ENCODE peak calls at places on chromosomes 3 and 15, in four cellular contexts. J is A673, O is foreskin fibroblast, D is MM.1S. C is an unnamed sample.

GRCh38 chr15:72782993-72783562 is 480 bp downstream of the ADPGK start:
- DNase-seq in J (no peak), O (no peak), D (peak), C (peak)

GRCh38 chr3:24377218-24377993 is 117.2 kb downstream of the THRB start:
- DNase-seq in J (no peak), O (peak), D (no peak), C (no peak)

GRCh38 chr3:53065841-53066480 is 20.1 kb upstream of the SFMBT1 start:
- DNase-seq in J (no peak), O (no peak), D (no peak), C (no peak)

GRCh38 chr3:17157713-17158112 is 273.0 kb downstream of the PLCL2 start:
- DNase-seq in J (no peak), O (peak), D (no peak), C (no peak)

GRCh38 chr3:109930592-109930991 is 593.2 kb upstream of the DPPA4 start:
- DNase-seq in J (no peak), O (peak), D (no peak), C (no peak)

GRCh38 chr15:90756916-90757315 is 39.8 kb downstream of the BLM start:
- DNase-seq in J (no peak), O (no peak), D (no peak), C (no peak)

GRCh38 chr3:31472479-31473390 is 60.0 kb upstream of the STT3B start:
- DNase-seq in J (peak), O (peak), D (no peak), C (peak)

GRCh38 chr15:50925281-50925680 is 16.8 kb downstream of the AP4E1 start:
- DNase-seq in J (no peak), O (peak), D (no peak), C (no peak)

GRCh38 chr3:66200786-66201185 is 20.0 kb upstream of the SLC25A26 start:
- DNase-seq in J (no peak), O (no peak), D (no peak), C (no peak)

GRCh38 chr3:140753865-140754754 is 76.2 kb downstream of the TRIM42 start:
- DNase-seq in J (no peak), O (no peak), D (peak), C (no peak)

GRCh38 chr3:28916713-28917499 is 364.0 kb upstream of the RBMS3 start:
- DNase-seq in J (peak), O (peak), D (peak), C (peak)

GRCh38 chr3:45979378-45979777 is 16.2 kb downstream of the FYCO1 start:
- DNase-seq in J (no peak), O (no peak), D (peak), C (no peak)

GRCh38 chr3:64548200-64548889 is 139.5 kb downstream of the ADAMTS9 start:
- DNase-seq in J (no peak), O (peak), D (no peak), C (peak)

GRCh38 chr3:51934139-51934850 is 7.4 kb downstream of the RRP9 start:
- DNase-seq in J (no peak), O (no peak), D (no peak), C (no peak)

GRCh38 chr15:62517541-62517940 is 352.5 kb upstream of the C2CD4B start:
- DNase-seq in J (no peak), O (no peak), D (no peak), C (no peak)

GRCh38 chr3:195259146-195259563 is 11.8 kb downstream of the XXYLT1 start:
- DNase-seq in J (no peak), O (peak), D (no peak), C (no peak)

GRCh38 chr15:71455107-71455506 is 339.8 kb downstream of the THSD4 start:
- DNase-seq in J (no peak), O (peak), D (no peak), C (no peak)

DNA sequence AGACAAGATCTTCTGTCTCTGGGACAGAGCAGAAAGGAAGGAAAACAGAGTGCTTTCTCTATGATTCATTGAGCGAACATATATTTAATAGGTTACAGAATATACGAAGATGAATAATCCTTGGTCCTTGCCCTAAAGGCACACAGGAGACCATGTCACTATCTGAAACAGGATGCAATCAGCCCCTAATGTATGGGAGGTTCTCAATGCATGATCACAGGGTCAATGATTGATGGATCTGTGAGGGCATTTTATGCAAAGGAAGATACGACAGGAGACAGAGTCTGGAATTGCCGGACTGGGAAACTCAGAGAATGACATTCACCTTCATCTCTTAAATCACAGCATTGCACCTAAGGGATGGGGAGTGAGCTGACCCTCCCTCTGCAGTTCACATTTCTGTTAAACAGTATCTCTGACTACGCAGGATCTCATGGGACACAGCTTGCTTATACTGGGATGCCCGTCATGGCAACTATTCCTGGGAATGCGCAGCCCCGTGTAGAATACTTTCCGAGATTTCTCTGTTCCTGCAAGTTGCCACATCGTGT is 232.6 kb upstream of the HES1 start:
- DNase-seq in J (no peak), O (no peak), D (no peak), C (no peak)
- H3K4me3 ChIP-seq in J (no peak), O (no peak), D (no peak), C (no peak)

DNA sequence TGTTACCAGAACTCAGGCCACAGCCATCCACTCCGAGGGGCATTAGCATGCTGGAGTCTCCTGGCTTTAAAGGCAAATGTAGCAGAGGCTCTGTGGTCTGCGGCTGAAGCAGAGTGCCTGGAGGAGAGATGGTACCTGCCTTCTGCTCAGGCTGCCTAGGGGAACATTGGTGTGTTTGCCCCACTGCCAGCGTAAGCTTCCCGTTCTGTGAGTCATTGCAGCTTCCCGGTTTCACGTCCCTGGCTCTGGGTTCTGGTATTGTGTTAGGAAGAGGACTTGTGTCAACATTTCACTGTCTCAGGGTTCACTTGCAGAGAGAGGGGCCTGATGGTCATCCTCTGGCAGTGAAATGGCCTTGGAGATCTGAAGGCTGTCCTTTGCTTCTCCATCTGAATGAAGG is 1.8 kb downstream of the GASK1A start:
- DNase-seq in J (no peak), O (peak), D (no peak), C (no peak)
- H3K4me3 ChIP-seq in J (no peak), O (no peak), D (no peak), C (no peak)

GRCh38 chr15:25391971-25392733 is 46.7 kb downstream of the UBE3A start:
- DNase-seq in J (peak), O (peak), D (no peak), C (no peak)
- H3K4me3 ChIP-seq in J (no peak), O (no peak), D (no peak), C (no peak)

DNA sequence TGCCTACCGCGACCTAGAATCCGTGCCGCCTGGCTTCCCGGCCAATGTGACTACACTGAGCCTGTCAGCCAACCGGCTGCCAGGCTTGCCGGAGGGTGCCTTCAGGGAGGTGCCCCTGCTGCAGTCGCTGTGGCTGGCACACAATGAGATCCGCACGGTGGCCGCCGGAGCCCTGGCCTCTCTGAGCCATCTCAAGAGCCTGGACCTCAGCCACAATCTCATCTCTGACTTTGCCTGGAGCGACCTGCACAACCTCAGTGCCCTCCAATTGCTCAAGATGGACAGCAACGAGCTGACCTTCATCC is 1.4 kb downstream of the ISLR start:
- DNase-seq in J (no peak), O (no peak), D (no peak), C (no peak)
- H3K4me3 ChIP-seq in J (no peak), O (peak), D (no peak), C (no peak)

GRCh38 chr3:157156844-157157635 is 2.9 kb downstream of the CCNL1 start:
- DNase-seq in J (peak), O (peak), D (peak), C (no peak)

GRCh38 chr3:157154563-157155333 is 5.2 kb downstream of the CCNL1 start:
- DNase-seq in J (no peak), O (no peak), D (peak), C (no peak)

GRCh38 chr3:157152930-157153329 is 7.0 kb downstream of the CCNL1 start:
- DNase-seq in J (no peak), O (no peak), D (no peak), C (no peak)

GRCh38 chr3:157157836-157158235 is 2.1 kb downstream of the CCNL1 start:
- DNase-seq in J (no peak), O (no peak), D (no peak), C (no peak)

DNA sequence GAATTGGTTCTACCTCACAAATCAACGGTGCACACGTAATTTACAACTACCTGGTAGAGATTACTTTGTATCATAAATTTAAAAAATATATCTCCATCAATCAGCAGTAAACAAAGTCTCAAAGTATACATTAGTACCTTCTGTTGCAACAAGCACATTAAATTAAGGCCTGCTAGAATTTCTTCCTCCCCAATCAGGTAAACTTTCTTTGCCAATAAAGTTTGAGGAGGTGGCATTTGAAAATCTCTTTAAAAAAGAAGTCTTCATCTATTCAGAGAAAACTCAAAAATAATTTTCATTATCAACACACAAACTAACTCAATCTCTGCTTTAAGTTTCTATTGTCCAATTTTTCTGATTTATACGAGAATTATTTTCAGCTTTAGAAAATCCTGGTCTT is 4.4 kb downstream of the CCNL1 start:
- DNase-seq in J (no peak), O (no peak), D (no peak), C (no peak)
- H3K4me3 ChIP-seq in J (no peak), O (peak), D (peak), C (no peak)

GRCh38 chr3:13879102-13879945 is 547 bp downstream of the WNT7A start:
- DNase-seq in J (no peak), O (peak), D (no peak), C (no peak)

GRCh38 chr3:13878711-13879101 is 1.2 kb downstream of the WNT7A start:
- DNase-seq in J (no peak), O (no peak), D (no peak), C (no peak)

GRCh38 chr3:13879946-13880810 is at the start of gene WNT7A:
- DNase-seq in J (peak), O (peak), D (no peak), C (peak)

GRCh38 chr3:13876451-13876850 is 3.4 kb downstream of the WNT7A start:
- DNase-seq in J (no peak), O (no peak), D (no peak), C (no peak)

DNA sequence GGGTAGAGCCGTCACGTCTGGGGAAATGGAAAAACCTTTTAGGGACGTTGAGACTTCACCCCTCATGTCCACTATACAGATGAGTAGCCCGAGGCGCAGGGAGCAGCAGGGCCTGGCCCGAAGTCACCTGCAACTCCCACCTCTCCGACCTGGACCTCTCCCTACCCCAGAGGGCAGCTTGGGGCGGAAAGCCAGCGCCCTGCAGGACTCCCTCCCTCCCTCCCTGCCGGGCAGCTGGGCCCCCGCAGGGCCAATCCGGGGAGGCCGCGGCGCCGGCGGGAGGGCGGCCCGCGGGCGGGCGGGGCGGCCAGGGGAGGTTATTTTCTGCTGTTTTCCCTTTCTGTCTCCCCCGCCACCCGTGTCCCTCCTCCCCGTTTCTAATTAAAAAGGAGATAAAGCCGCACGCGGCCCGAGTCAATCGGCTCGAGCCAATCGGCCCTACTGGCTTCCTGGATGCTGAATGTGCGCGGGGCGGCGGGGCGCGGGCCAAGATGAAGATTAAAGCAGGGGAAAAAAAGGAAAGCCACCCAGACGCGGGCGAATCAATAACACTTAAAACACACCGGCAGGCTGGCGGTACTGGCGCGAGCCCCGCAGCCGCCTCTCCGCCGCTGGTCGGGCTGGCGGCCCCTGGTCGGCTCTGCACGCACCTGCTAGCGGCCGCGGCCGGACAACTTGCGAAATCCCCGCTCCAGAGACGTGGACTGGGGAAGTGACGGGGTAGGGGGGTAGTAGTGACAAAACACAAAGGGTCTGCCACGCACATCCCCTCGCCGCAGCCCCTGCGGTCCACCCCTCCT is 1.8 kb downstream of the WNT7A start:
- DNase-seq in J (no peak), O (no peak), D (no peak), C (no peak)
- H3K4me3 ChIP-seq in J (no peak), O (no peak), D (no peak), C (no peak)

DNA sequence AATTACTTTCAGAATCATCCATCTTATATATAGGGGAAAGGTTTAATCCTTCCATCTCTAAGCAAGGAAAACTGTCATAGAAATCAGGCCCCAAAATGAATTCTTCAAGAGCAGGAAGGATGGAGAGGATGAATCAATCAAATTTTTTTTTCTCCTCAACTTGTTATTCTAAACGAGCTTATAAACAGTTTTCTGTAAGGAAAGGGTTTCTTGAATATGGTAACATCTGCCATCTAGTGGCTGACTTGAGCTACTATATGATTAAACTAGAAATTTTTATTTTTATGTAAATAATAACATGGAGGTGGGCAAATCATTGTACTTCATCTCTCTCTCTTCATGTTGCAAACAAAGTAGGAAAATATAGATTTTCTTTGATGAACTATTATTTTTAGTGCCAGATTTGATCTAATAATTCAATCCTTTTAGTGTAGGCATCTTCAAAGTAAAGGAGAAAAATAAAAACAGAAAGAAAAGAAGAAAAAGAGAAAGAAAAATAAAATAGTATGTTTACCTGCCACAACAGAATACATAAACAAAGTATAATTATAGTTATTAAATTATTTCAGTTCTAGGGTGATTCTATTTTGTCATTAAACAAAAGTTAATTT is 146.6 kb downstream of the SERPINI1 start:
- DNase-seq in J (peak), O (peak), D (peak), C (no peak)
- H3K4me3 ChIP-seq in J (no peak), O (no peak), D (peak), C (no peak)

DNA sequence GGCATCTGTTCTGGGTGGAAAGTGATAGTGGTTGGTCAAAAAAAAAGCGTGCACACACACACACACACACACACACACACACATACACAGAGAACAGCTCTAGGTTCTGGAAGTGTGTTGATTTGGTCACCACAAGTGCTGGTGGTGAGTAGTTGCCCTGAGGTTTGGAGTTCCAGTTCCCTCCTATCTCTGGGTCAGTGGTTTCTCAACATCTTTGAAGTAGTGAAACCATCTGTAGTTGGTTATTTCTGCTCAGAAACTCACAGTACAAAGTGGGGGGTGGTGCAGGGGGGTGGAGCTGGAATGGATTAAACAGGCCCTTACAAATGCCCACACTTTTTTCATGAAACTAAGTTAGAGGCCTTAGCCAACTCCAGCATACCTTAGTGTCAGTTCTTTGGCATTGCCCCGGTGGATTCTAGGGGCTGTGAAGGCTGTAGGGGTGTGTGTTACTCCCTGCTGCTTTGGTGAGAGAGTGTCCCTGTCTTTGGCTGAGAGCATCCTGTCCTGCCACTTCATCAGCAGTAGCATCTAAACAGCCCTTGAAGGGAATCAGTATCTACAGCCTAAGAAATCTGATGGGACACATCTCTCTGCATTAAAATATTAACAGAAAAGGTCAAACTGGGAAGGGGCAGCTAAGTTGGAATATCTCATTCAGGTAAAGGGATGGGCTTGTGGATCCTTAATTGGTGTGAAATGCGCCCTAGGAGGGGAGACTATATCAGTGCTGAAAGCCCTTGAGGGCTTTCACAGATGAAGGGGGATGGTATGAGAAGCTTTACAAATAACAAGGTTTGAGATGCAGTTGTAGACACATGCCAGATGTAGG is 20.6 kb downstream of the SMAD3 start:
- DNase-seq in J (no peak), O (peak), D (peak), C (no peak)
- H3K4me3 ChIP-seq in J (no peak), O (no peak), D (peak), C (no peak)

GRCh38 chr3:107263269-107264021 is 113.8 kb upstream of the CCDC54 start:
- DNase-seq in J (no peak), O (no peak), D (peak), C (no peak)
- H3K4me3 ChIP-seq in J (no peak), O (peak), D (peak), C (no peak)

DNA sequence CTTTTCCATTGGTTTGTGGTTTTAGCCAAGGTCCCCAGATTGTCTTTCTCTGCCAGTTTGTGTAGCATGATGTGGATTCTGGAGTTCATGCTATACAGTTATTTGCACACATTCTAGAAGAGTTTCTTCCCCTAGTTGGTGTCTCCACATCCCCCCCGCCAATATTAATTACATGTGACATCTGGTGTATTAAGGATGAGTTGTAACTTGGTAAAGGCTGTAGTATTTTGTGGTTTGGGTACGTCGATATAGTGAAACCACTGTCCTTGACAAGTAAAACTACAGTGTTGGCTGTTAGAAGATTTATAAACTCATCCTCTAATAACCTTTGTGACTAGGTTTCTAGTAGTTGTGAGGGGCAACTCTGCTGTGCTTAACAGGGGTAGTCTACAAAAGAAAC is 23.7 kb upstream of the P4HTM start:
- DNase-seq in J (no peak), O (no peak), D (peak), C (no peak)
- H3K4me3 ChIP-seq in J (no peak), O (no peak), D (no peak), C (no peak)